ENCODE peak calls at places on chromosomes 4 and X, in five cellular contexts. N is BJ, A is fibroblast of lung, Z is stomach, P is adrenal gland. Y is an unnamed sample. For H3K27me3, the result is how much of the 10 kb centered on the place peaks cover.

GRCh38 chrX:34956915-34957314 is 14.3 kb downstream of the FAM47B start:
- DNase-seq in Z (no peak), P (no peak), N (peak), A (peak), Y (no peak)

GRCh38 chrX:57821703-57822375 is 88.4 kb downstream of the ZXDA start:
- DNase-seq in Z (no peak), P (peak), N (no peak), A (peak), Y (peak)

GRCh38 chr4:137623013-137623412 is 90.7 kb upstream of the PCDH18 start:
- DNase-seq in A (peak), P (no peak), Z (no peak), N (no peak), Y (no peak)

GRCh38 chr4:7135389-7135746 is 57.0 kb upstream of the SORCS2 start:
- DNase-seq in A (peak), Z (no peak), P (no peak), N (no peak), Y (peak)

GRCh38 chr4:110059556-110060191 is 138.7 kb downstream of the ELOVL6 start:
- DNase-seq in A (peak), N (no peak), P (no peak), Z (no peak), Y (no peak)

GRCh38 chr4:72473434-72473900 is 95.6 kb downstream of the ADAMTS3 start:
- DNase-seq in Z (no peak), P (no peak), A (peak), N (no peak), Y (peak)

GRCh38 chr4:2285665-2286381 is 23.9 kb upstream of the MXD4 start:
- DNase-seq in Z (no peak), A (no peak), N (no peak), P (peak), Y (no peak)

GRCh38 chr4:139595989-139596679 is 40.1 kb upstream of the SETD7 start:
- DNase-seq in P (peak), Z (no peak), A (peak), N (no peak), Y (peak)

GRCh38 chr4:6137027-6137746 is 63.2 kb downstream of the JAKMIP1 start:
- DNase-seq in A (no peak), P (no peak), Z (no peak), N (no peak), Y (no peak)

GRCh38 chrX:65726708-65727107 is 59.3 kb downstream of the MSN start:
- DNase-seq in Z (no peak), N (no peak), P (no peak), A (no peak), Y (no peak)

GRCh38 chrX:105552395-105552794 is 269.9 kb upstream of the NRK start:
- DNase-seq in N (no peak), P (no peak), A (peak), Z (no peak), Y (no peak)

GRCh38 chrX:10142041-10142589 is 14.7 kb upstream of the CLCN4 start:
- DNase-seq in N (no peak), P (no peak), A (no peak), Z (no peak), Y (no peak)

GRCh38 chr4:95289028-95289634 is 259.6 kb downstream of the UNC5C start:
- DNase-seq in P (peak), Z (no peak), N (no peak), A (peak), Y (peak)

GRCh38 chr4:114562176-114562904 is 36.3 kb upstream of the UGT8 start:
- DNase-seq in N (no peak), Z (no peak), P (no peak), A (no peak), Y (no peak)

GRCh38 chr4:75745721-75746199 is 21.4 kb downstream of the USO1 start:
- DNase-seq in P (no peak), Z (no peak), A (no peak), N (no peak), Y (no peak)

GRCh38 chr4:146852365-146852764 is 93.3 kb downstream of the TTC29 start:
- DNase-seq in Z (no peak), N (no peak), A (no peak), P (no peak), Y (no peak)

GRCh38 chr4:101835121-101835904 is 44.8 kb downstream of the BANK1 start:
- DNase-seq in N (peak), A (peak), P (peak), Z (no peak), Y (peak)

GRCh38 chr4:78754872-78755271 is 21.3 kb upstream of the BMP2K start:
- DNase-seq in P (no peak), N (no peak), Z (no peak), A (no peak), Y (no peak)

GRCh38 chr4:38323141-38323634 is 340.8 kb upstream of the KLF3 start:
- DNase-seq in P (no peak), N (no peak), Z (no peak), A (peak), Y (peak)

GRCh38 chrX:74523224-74523623 is 91.2 kb downstream of the RLIM start:
- DNase-seq in N (no peak), A (peak), P (no peak), Z (no peak), Y (no peak)

GRCh38 chr4:71595576-71596108 is 188.2 kb downstream of the GC start:
- DNase-seq in N (no peak), A (peak), P (no peak), Z (no peak), Y (no peak)

GRCh38 chr4:58063761-58064160 is 953.6 kb upstream of the IGFBP7 start:
- DNase-seq in N (no peak), Z (no peak), P (no peak), A (no peak), Y (no peak)

GRCh38 chr4:46323891-46324290 is 66.0 kb downstream of the GABRA2 start:
- DNase-seq in Z (no peak), N (no peak), A (no peak), P (no peak), Y (no peak)

GRCh38 chrX:131783555-131784338 is 239.4 kb upstream of the STK26 start:
- DNase-seq in Z (peak), A (no peak), N (no peak), P (peak), Y (peak)

GRCh38 chr4:55768291-55768690 is 51.3 kb upstream of the EXOC1L start:
- DNase-seq in P (no peak), A (peak), N (no peak), Z (no peak), Y (peak)

GRCh38 chrX:40096395-40097091 is 1.2 kb downstream of the BCOR start:
- DNase-seq in P (peak), A (peak), Z (no peak), N (no peak), Y (no peak)

GRCh38 chrX:3191186-3191585 is 149.9 kb downstream of the ARSF start:
- DNase-seq in A (no peak), P (no peak), N (peak), Z (no peak), Y (no peak)

GRCh38 chr4:77007358-77008230 is 58.0 kb downstream of the SEPTIN11 start:
- DNase-seq in P (no peak), A (peak), Z (no peak), N (no peak), Y (peak)

GRCh38 chrX:41471786-41472185 is 24.6 kb downstream of the NYX start:
- DNase-seq in A (no peak), N (no peak), Z (no peak), P (no peak), Y (no peak)

GRCh38 chrX:136767104-136767941 is 13.4 kb downstream of the ARHGEF6 start:
- DNase-seq in P (peak), N (no peak), Z (peak), A (peak), Y (peak)

GRCh38 chrX:130082244-130083106 is 27.8 kb downstream of the ELF4 start:
- DNase-seq in Z (peak), P (peak), A (no peak), N (no peak), Y (no peak)

GRCh38 chr4:83599183-83599582 is 63.3 kb downstream of the GPAT3 start:
- DNase-seq in N (no peak), P (no peak), Z (no peak), A (peak), Y (peak)

GRCh38 chrX:49066690-49067089 is 7.1 kb downstream of the PRAF2 start:
- DNase-seq in Z (no peak), N (no peak), A (no peak), P (no peak), Y (no peak)

GRCh38 chr4:73870778-73871177 is 1.6 kb downstream of the CXCL1 start:
- DNase-seq in N (no peak), P (no peak), Z (no peak), A (peak), Y (no peak)
- H3K27me3 ChIP-seq in N (under half), P (under half), Z (under half), A (under half), Y (under half)

GRCh38 chr4:186942745-186943606 is 219.3 kb upstream of the FAT1 start:
- DNase-seq in A (peak), P (no peak), N (no peak), Z (no peak), Y (no peak)
- TF ChIP-seq CTCF in A (no peak), P (no peak), N (no peak), Z (no peak), Y (peak)

GRCh38 chr4:3845094-3845743 is 79.0 kb downstream of the ADRA2C start:
- DNase-seq in P (no peak), A (no peak), N (no peak), Z (no peak), Y (no peak)
- H3K27me3 ChIP-seq in P (under half), A (under half), N (under half), Z (under half), Y (under half)

DNA sequence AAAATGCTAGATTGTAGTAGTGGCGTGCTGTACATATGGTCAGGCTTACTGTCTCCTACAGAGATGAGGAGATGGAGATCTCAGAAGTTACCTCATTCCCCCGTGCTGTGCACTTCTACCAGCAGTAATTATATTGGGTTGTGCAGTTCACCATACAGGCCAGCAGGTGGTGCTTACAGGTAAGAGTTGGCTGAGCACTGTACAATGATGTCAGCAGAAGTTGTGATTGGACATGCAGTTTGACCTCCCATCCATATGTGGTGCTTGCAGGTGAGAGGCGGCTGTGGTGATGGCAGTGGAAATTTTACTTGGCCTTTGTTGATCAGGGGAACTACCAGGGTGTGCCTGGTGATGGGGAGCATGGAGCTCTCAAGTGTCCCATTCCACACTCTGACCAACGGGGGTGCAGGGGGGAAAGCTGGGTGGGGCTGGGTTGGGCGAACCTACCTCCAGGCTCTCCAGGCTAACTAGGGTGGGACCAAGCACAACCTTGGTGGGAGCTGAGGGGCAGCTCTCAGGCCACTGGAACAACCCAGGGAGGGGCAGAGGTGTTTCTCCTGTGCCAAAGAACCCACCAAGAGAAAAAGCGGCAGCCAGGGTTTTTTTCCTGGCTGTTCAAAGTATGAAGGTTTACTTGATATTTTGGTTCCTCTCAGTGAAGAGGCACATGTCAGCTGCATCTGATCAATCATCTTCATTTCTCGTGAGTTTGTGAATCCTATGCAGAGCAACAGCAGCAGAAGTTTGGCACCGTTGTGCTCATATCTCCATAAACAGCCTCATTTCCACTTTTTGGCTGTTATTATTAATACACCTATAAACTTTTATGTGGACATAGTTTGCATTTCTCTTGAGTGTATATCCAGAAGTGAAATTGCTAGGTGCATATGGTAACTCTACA is 73.8 kb upstream of the FREM3 start:
- DNase-seq in A (peak), Z (peak), P (peak), N (no peak), Y (peak)
- TF ChIP-seq CTCF in A (peak), Z (no peak), P (peak), N (peak), Y (peak)

GRCh38 chr4:173507471-173508385 is 22.3 kb downstream of the HAND2 start:
- DNase-seq in A (no peak), Z (no peak), P (no peak), N (no peak), Y (no peak)
- H3K27me3 ChIP-seq in A (under half), Z (under half), P (half or more), N (under half), Y (half or more)

GRCh38 chrX:70998402-70999027 is 67.6 kb upstream of the SLC7A3 start:
- DNase-seq in N (no peak), P (peak), Z (no peak), A (peak), Y (peak)
- TF ChIP-seq CTCF in N (peak), P (peak), Z (no peak), A (peak), Y (peak)

GRCh38 chr4:107600993-107601392 is 119.0 kb downstream of the PAPSS1 start:
- DNase-seq in P (no peak), A (no peak), Z (no peak), N (no peak), Y (no peak)

GRCh38 chr4:107603430-107603829 is 116.6 kb downstream of the PAPSS1 start:
- DNase-seq in Z (peak), N (no peak), P (no peak), A (peak), Y (peak)

GRCh38 chr4:107600456-107600855 is 119.6 kb downstream of the PAPSS1 start:
- DNase-seq in Z (no peak), A (no peak), P (no peak), N (peak), Y (no peak)

GRCh38 chr4:107599841-107600240 is 120.2 kb downstream of the PAPSS1 start:
- DNase-seq in Z (no peak), P (no peak), N (no peak), A (no peak), Y (no peak)
- H3K27me3 ChIP-seq in Z (under half), P (under half), N (under half), A (under half), Y (under half)

Y was measured in brain microvascular endothelial cell.